ENCODE peak calls at places on chromosomes 16 and 17, in five cellular contexts. N, W, U, B and M are unnamed samples.
A peak's percentile ranks its signal among the peaks of the same experiment; 100 is the strongest.

GRCh38 chr17:7380855-7381683 is at the start of gene TNK1:
- DNase-seq in N (no peak), U (no peak), W (peak; percentile 88), B (no peak), M (no peak)

GRCh38 chr16:68022728-68023537 is at the start of the genes DDX28 and DUS2:
- DNase-seq in N (peak; percentile 94), U (peak; percentile 93), W (peak; percentile 96), B (peak; percentile 87), M (peak; percentile 94)

GRCh38 chr16:47927330-47927729 is 228.5 kb downstream of the ABCC12 start:
- DNase-seq in B (no peak), W (no peak), N (peak; percentile 21), U (no peak), M (no peak)

GRCh38 chr17:42706732-42707131 is 24.4 kb downstream of the CNTNAP1 start:
- DNase-seq in B (peak; percentile 34), U (peak; percentile 54), W (no peak), N (no peak), M (no peak)

GRCh38 chr16:89722392-89723278 is 1.3 kb downstream of the ZNF276 start:
- DNase-seq in N (no peak), B (peak; percentile 71), U (peak; percentile 79), W (peak; percentile 93), M (peak; percentile 59)

GRCh38 chr16:9602201-9602600 is 510.8 kb downstream of the HAPSTR1 start:
- DNase-seq in B (no peak), N (no peak), U (no peak), W (no peak), M (no peak)

GRCh38 chr16:53952215-53953208 is 248.6 kb downstream of the FTO start:
- DNase-seq in N (peak; percentile 66), B (no peak), U (no peak), W (no peak), M (peak; percentile 62)

GRCh38 chr16:1740234-1740633 is 31.1 kb downstream of the NME3 start:
- DNase-seq in W (no peak), B (no peak), N (no peak), U (no peak), M (no peak)

GRCh38 chr17:81959362-81960129 is 1.4 kb downstream of the NOTUM start:
- DNase-seq in U (peak; percentile 84), W (peak; percentile 88), B (peak; percentile 78), N (peak; percentile 49), M (peak; percentile 57)

GRCh38 chr16:1932050-1933028 is 10.7 kb downstream of the MSRB1 start:
- DNase-seq in B (no peak), U (no peak), W (no peak), N (no peak), M (no peak)

GRCh38 chr17:27817731-27818130 is 17.4 kb upstream of the NOS2 start:
- DNase-seq in U (no peak), W (no peak), B (no peak), N (no peak), M (no peak)

GRCh38 chr17:62749926-62750325 is 58.2 kb downstream of the MARCHF10 start:
- DNase-seq in W (no peak), U (no peak), N (no peak), B (no peak), M (no peak)

GRCh38 chr17:65332779-65333178 is 195.6 kb downstream of the RGS9 start:
- DNase-seq in W (no peak), B (no peak), U (no peak), N (no peak), M (no peak)

GRCh38 chr17:18031955-18032354 is 7.0 kb downstream of the ATPAF2 start:
- DNase-seq in W (no peak), B (no peak), N (peak; percentile 66), U (no peak), M (no peak)

GRCh38 chr17:57679906-57680695 is 65.0 kb downstream of the CCDC182 start:
- DNase-seq in N (no peak), B (no peak), W (no peak), U (no peak), M (no peak)

GRCh38 chr17:38617074-38617860 is 11.5 kb upstream of the SRCIN1 start:
- DNase-seq in B (no peak), W (no peak), U (no peak), N (no peak), M (no peak)

GRCh38 chr17:49629447-49629846 is 48.5 kb downstream of the SPOP start:
- DNase-seq in U (no peak), W (no peak), B (no peak), N (no peak), M (no peak)

GRCh38 chr16:85310868-85311585 is 198.8 kb upstream of the CIBAR2 start:
- DNase-seq in W (no peak), N (no peak), U (peak; percentile 50), B (peak; percentile 66), M (peak; percentile 19)

GRCh38 chr16:69522732-69523404 is 42.9 kb upstream of the NFAT5 start:
- DNase-seq in B (no peak), U (no peak), W (no peak), N (no peak), M (peak; percentile 30)

GRCh38 chr17:55769625-55770000 is 18.8 kb downstream of the PCTP start:
- DNase-seq in B (no peak), W (no peak), U (no peak), N (peak; percentile 89), M (no peak)

GRCh38 chr16:51355195-51355594 is 204.1 kb upstream of the SALL1 start:
- DNase-seq in W (no peak), B (no peak), N (no peak), U (no peak), M (no peak)

GRCh38 chr17:3895354-3895753 is 2.5 kb upstream of the CAMKK1 start:
- DNase-seq in B (no peak), U (no peak), N (no peak), W (no peak), M (no peak)

GRCh38 chr16:69821844-69822173 is 59.7 kb downstream of the WWP2 start:
- DNase-seq in U (no peak), W (peak; percentile 9), B (no peak), N (no peak), M (no peak)

GRCh38 chr17:58368860-58369213 is 16.8 kb upstream of the SUPT4H1 start:
- DNase-seq in N (no peak), W (no peak), U (no peak), B (peak; percentile 31), M (no peak)

GRCh38 chr16:381788-382717 is at the start of gene PGAP6:
- DNase-seq in W (peak; percentile 88), B (peak; percentile 72), N (peak; percentile 44), U (peak; percentile 62), M (peak; percentile 71)

GRCh38 chr17:78049609-78050008 is 78.9 kb downstream of the TMC6 start:
- DNase-seq in N (no peak), W (no peak), U (no peak), B (no peak), M (no peak)

GRCh38 chr16:75660321-75660720 is 12.7 kb downstream of the TERF2IP start:
- DNase-seq in B (no peak), U (no peak), W (no peak), N (no peak), M (no peak)

GRCh38 chr16:17944345-17944744 is 392.2 kb downstream of the NPIPA8 start:
- DNase-seq in W (no peak), B (no peak), N (no peak), U (no peak), M (no peak)

GRCh38 chr17:80772906-80773242 is 218.8 kb upstream of the CHMP6 start:
- DNase-seq in W (no peak), N (no peak), U (no peak), B (no peak), M (no peak)
- H3K4me3 ChIP-seq in W (no peak overlapping the region), N (no peak overlapping the region), U (no peak overlapping the region), B (no peak overlapping the region), M (no peak overlapping the region)

DNA sequence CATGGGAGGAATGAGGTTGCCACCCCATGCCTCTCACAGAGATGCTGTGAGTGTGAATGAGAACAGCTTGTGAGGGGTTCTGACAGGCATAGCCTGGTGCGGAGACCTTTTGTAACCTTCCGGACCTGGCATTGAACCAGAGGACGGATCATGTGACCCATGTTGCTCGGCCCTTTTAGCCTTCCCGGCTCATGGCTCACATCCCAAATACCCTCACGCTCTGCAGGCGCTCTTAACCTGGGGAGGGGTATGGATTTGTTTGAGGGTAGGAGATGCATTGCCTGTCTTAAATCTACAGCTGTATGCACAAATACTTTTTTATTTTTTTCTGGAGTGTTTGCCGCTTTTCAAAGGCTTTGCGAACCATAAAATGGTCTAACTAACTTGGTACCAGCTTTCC is 102.4 kb upstream of the CRHR1 start:
- DNase-seq in W (no peak), B (no peak), U (no peak), N (no peak), M (no peak)
- H3K27me3 ChIP-seq in W (peaks cover 8% of the 10 kb centered on the region), B (no peaks in the 10 kb centered on the region), U (no peaks in the 10 kb centered on the region), N (peaks cover 19% of the 10 kb centered on the region), M (no peaks in the 10 kb centered on the region)

DNA sequence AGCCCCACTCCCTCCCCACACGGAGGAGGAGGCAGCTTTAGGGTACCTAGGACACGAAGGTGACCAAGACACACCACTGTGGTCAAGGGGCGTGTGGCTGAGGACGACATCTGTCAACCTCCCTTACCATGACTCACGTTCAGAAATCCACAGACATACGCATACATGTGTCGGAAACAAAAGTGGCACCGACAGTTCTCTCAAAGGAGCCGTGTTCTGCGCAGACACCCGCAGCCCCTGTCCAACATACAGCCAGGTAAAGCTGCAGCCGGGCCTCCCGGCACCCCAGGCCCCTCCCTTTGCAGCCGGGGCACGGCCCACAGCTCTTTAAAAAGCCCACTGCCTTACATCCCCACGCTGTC is 40.4 kb upstream of the KLHDC4 start:
- DNase-seq in W (no peak), N (peak; percentile 42), B (no peak), U (no peak), M (no peak)
- H3K4me3 ChIP-seq in W (peak overlapping the region; percentile 39), N (peak overlapping the region; percentile 74), B (peak overlapping the region; percentile 25), U (peak overlapping the region; percentile 30), M (peak overlapping the region; percentile 70)

DNA sequence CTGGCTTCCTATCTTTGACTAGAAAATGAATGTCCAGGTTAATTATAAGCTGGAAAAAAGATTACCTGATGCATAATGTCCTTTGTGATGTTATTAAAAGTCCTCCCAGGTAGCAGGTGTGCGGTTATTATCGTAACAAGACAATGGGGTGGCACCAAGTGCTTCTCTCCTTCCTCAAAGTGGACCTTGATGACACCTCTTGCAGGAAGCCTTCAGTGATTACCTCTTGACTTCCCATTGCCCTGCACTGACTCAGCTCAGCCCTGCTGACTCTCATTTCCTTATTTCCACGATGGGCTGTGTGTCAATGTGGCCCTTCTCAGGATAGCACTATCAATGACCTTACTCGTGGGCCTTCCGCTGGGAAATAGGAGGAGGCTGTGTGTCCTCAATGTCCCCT is 477.4 kb upstream of the CCL2 start:
- DNase-seq in U (no peak), B (no peak), W (no peak), N (no peak), M (no peak)
- H3K27me3 ChIP-seq in U (no peaks in the 10 kb centered on the region), B (no peaks in the 10 kb centered on the region), W (no peaks in the 10 kb centered on the region), N (no peaks in the 10 kb centered on the region), M (peaks cover 10% of the 10 kb centered on the region)

GRCh38 chr16:81528258-81528657 is 83.7 kb downstream of the CMIP start:
- DNase-seq in B (no peak), N (no peak), W (peak; percentile 26), U (no peak), M (no peak)

GRCh38 chr16:81524382-81524781 is 79.8 kb downstream of the CMIP start:
- DNase-seq in N (no peak), W (peak; percentile 53), B (no peak), U (no peak), M (no peak)

GRCh38 chr16:81527477-81528178 is 83.0 kb downstream of the CMIP start:
- DNase-seq in N (no peak), U (no peak), B (no peak), W (no peak), M (no peak)

GRCh38 chr16:81526199-81526598 is 81.6 kb downstream of the CMIP start:
- DNase-seq in W (no peak), U (no peak), N (no peak), B (no peak), M (no peak)

GRCh38 chr16:81526935-81527334 is 82.3 kb downstream of the CMIP start:
- DNase-seq in N (no peak), B (no peak), U (no peak), W (no peak), M (no peak)
- H3K4me3 ChIP-seq in N (peak overlapping the region; percentile 31), B (no peak overlapping the region), U (no peak overlapping the region), W (no peak overlapping the region), M (no peak overlapping the region)